ENCODE peak calls at places on chromosomes 13 and 19, in six cellular contexts. One of them, this sample, is unnamed.

GRCh38 chr13:40588101-40588500 is 78.3 kb downstream of the FOXO1 start:
- DNase-seq in activated CD8-positive, alpha-beta T cell treated with anti-CD3 and anti-CD28 coated beads for 36 hours: no peak
- DNase-seq in testis: no peak
- DNase-seq in tibial artery: no peak
- DNase-seq in stimulated activated CD4-positive, alpha-beta T cell treated with anti-CD3 and anti-CD28 coated beads, Interleukin-1b, Interleukin-23, amount 100 ng/mL, for 24 hours: no peak
- DNase-seq in GM04503: no peak
- DNase-seq in this sample: no peak

GRCh38 chr13:84446972-84447700 is 564.9 kb upstream of the SLITRK1 start:
- DNase-seq in tibial artery: no peak
- DNase-seq in GM04503: no peak
- DNase-seq in testis: no peak
- DNase-seq in stimulated activated CD4-positive, alpha-beta T cell treated with anti-CD3 and anti-CD28 coated beads, Interleukin-1b, Interleukin-23, amount 100 ng/mL, for 24 hours: no peak
- DNase-seq in activated CD8-positive, alpha-beta T cell treated with anti-CD3 and anti-CD28 coated beads for 36 hours: no peak
- DNase-seq in this sample: no peak

GRCh38 chr13:106063591-106064308 is 471.7 kb downstream of the EFNB2 start:
- DNase-seq in GM04503: peak
- DNase-seq in tibial artery: no peak
- DNase-seq in stimulated activated CD4-positive, alpha-beta T cell treated with anti-CD3 and anti-CD28 coated beads, Interleukin-1b, Interleukin-23, amount 100 ng/mL, for 24 hours: no peak
- DNase-seq in activated CD8-positive, alpha-beta T cell treated with anti-CD3 and anti-CD28 coated beads for 36 hours: no peak
- DNase-seq in testis: no peak
- DNase-seq in this sample: no peak

GRCh38 chr13:113641426-113641825 is 16.6 kb downstream of the ATP4B start:
- DNase-seq in testis: no peak
- DNase-seq in tibial artery: peak
- DNase-seq in stimulated activated CD4-positive, alpha-beta T cell treated with anti-CD3 and anti-CD28 coated beads, Interleukin-1b, Interleukin-23, amount 100 ng/mL, for 24 hours: no peak
- DNase-seq in activated CD8-positive, alpha-beta T cell treated with anti-CD3 and anti-CD28 coated beads for 36 hours: no peak
- DNase-seq in GM04503: no peak
- DNase-seq in this sample: no peak

GRCh38 chr13:95564948-95565347 is 12.4 kb downstream of the CLDN10 start:
- DNase-seq in testis: no peak
- DNase-seq in stimulated activated CD4-positive, alpha-beta T cell treated with anti-CD3 and anti-CD28 coated beads, Interleukin-1b, Interleukin-23, amount 100 ng/mL, for 24 hours: no peak
- DNase-seq in activated CD8-positive, alpha-beta T cell treated with anti-CD3 and anti-CD28 coated beads for 36 hours: no peak
- DNase-seq in GM04503: peak
- DNase-seq in tibial artery: no peak
- DNase-seq in this sample: no peak

GRCh38 chr19:16098821-16099220 is 12.9 kb upstream of the RAB8A start:
- DNase-seq in tibial artery: no peak
- DNase-seq in GM04503: no peak
- DNase-seq in testis: no peak
- DNase-seq in activated CD8-positive, alpha-beta T cell treated with anti-CD3 and anti-CD28 coated beads for 36 hours: no peak
- DNase-seq in stimulated activated CD4-positive, alpha-beta T cell treated with anti-CD3 and anti-CD28 coated beads, Interleukin-1b, Interleukin-23, amount 100 ng/mL, for 24 hours: no peak
- DNase-seq in this sample: no peak

GRCh38 chr13:33272531-33273124 is 12.9 kb downstream of the STARD13 start:
- DNase-seq in GM04503: no peak
- DNase-seq in testis: no peak
- DNase-seq in stimulated activated CD4-positive, alpha-beta T cell treated with anti-CD3 and anti-CD28 coated beads, Interleukin-1b, Interleukin-23, amount 100 ng/mL, for 24 hours: no peak
- DNase-seq in activated CD8-positive, alpha-beta T cell treated with anti-CD3 and anti-CD28 coated beads for 36 hours: no peak
- DNase-seq in tibial artery: no peak
- DNase-seq in this sample: no peak

GRCh38 chr19:54189020-54189667 is at the start of gene MBOAT7:
- DNase-seq in GM04503: no peak
- DNase-seq in activated CD8-positive, alpha-beta T cell treated with anti-CD3 and anti-CD28 coated beads for 36 hours: no peak
- DNase-seq in testis: no peak
- DNase-seq in tibial artery: no peak
- DNase-seq in stimulated activated CD4-positive, alpha-beta T cell treated with anti-CD3 and anti-CD28 coated beads, Interleukin-1b, Interleukin-23, amount 100 ng/mL, for 24 hours: no peak
- DNase-seq in this sample: no peak

GRCh38 chr13:76677047-76677446 is 209.2 kb downstream of the KCTD12 start:
- DNase-seq in activated CD8-positive, alpha-beta T cell treated with anti-CD3 and anti-CD28 coated beads for 36 hours: no peak
- DNase-seq in testis: peak
- DNase-seq in stimulated activated CD4-positive, alpha-beta T cell treated with anti-CD3 and anti-CD28 coated beads, Interleukin-1b, Interleukin-23, amount 100 ng/mL, for 24 hours: no peak
- DNase-seq in tibial artery: peak
- DNase-seq in GM04503: no peak
- DNase-seq in this sample: no peak

GRCh38 chr19:6890938-6891337 is 3.6 kb downstream of the ADGRE1 start:
- DNase-seq in stimulated activated CD4-positive, alpha-beta T cell treated with anti-CD3 and anti-CD28 coated beads, Interleukin-1b, Interleukin-23, amount 100 ng/mL, for 24 hours: peak
- DNase-seq in testis: no peak
- DNase-seq in GM04503: no peak
- DNase-seq in tibial artery: no peak
- DNase-seq in activated CD8-positive, alpha-beta T cell treated with anti-CD3 and anti-CD28 coated beads for 36 hours: peak
- DNase-seq in this sample: no peak

GRCh38 chr13:77599351-77599750 is 63.8 kb downstream of the SCEL start:
- DNase-seq in stimulated activated CD4-positive, alpha-beta T cell treated with anti-CD3 and anti-CD28 coated beads, Interleukin-1b, Interleukin-23, amount 100 ng/mL, for 24 hours: no peak
- DNase-seq in activated CD8-positive, alpha-beta T cell treated with anti-CD3 and anti-CD28 coated beads for 36 hours: no peak
- DNase-seq in testis: no peak
- DNase-seq in GM04503: no peak
- DNase-seq in tibial artery: no peak
- DNase-seq in this sample: no peak

GRCh38 chr19:13001502-13002388 is 6.5 kb downstream of the NFIX start:
- DNase-seq in testis: peak
- DNase-seq in GM04503: no peak
- DNase-seq in stimulated activated CD4-positive, alpha-beta T cell treated with anti-CD3 and anti-CD28 coated beads, Interleukin-1b, Interleukin-23, amount 100 ng/mL, for 24 hours: no peak
- DNase-seq in activated CD8-positive, alpha-beta T cell treated with anti-CD3 and anti-CD28 coated beads for 36 hours: no peak
- DNase-seq in tibial artery: peak
- DNase-seq in this sample: no peak

GRCh38 chr13:79128158-79128557 is 277.9 kb downstream of the RBM26 start:
- DNase-seq in tibial artery: no peak
- DNase-seq in activated CD8-positive, alpha-beta T cell treated with anti-CD3 and anti-CD28 coated beads for 36 hours: no peak
- DNase-seq in GM04503: no peak
- DNase-seq in testis: no peak
- DNase-seq in stimulated activated CD4-positive, alpha-beta T cell treated with anti-CD3 and anti-CD28 coated beads, Interleukin-1b, Interleukin-23, amount 100 ng/mL, for 24 hours: no peak
- DNase-seq in this sample: no peak

GRCh38 chr19:19191920-19192882 is at the start of the genes BORCS8 and RFXANK:
- DNase-seq in stimulated activated CD4-positive, alpha-beta T cell treated with anti-CD3 and anti-CD28 coated beads, Interleukin-1b, Interleukin-23, amount 100 ng/mL, for 24 hours: peak
- DNase-seq in testis: peak
- DNase-seq in activated CD8-positive, alpha-beta T cell treated with anti-CD3 and anti-CD28 coated beads for 36 hours: peak
- DNase-seq in tibial artery: peak
- DNase-seq in GM04503: peak
- DNase-seq in this sample: peak

GRCh38 chr19:2329528-2329927 is 1.0 kb downstream of the SPPL2B start:
- DNase-seq in tibial artery: no peak
- DNase-seq in activated CD8-positive, alpha-beta T cell treated with anti-CD3 and anti-CD28 coated beads for 36 hours: no peak
- DNase-seq in stimulated activated CD4-positive, alpha-beta T cell treated with anti-CD3 and anti-CD28 coated beads, Interleukin-1b, Interleukin-23, amount 100 ng/mL, for 24 hours: no peak
- DNase-seq in GM04503: no peak
- DNase-seq in testis: no peak
- DNase-seq in this sample: no peak

GRCh38 chr19:48186541-48186991 is 16.1 kb downstream of the ZSWIM9 start:
- DNase-seq in activated CD8-positive, alpha-beta T cell treated with anti-CD3 and anti-CD28 coated beads for 36 hours: no peak
- DNase-seq in tibial artery: peak
- DNase-seq in GM04503: no peak
- DNase-seq in testis: no peak
- DNase-seq in stimulated activated CD4-positive, alpha-beta T cell treated with anti-CD3 and anti-CD28 coated beads, Interleukin-1b, Interleukin-23, amount 100 ng/mL, for 24 hours: no peak
- DNase-seq in this sample: no peak

GRCh38 chr13:60654405-60654804 is 257.4 kb downstream of the TDRD3 start:
- DNase-seq in tibial artery: no peak
- DNase-seq in activated CD8-positive, alpha-beta T cell treated with anti-CD3 and anti-CD28 coated beads for 36 hours: no peak
- DNase-seq in GM04503: no peak
- DNase-seq in stimulated activated CD4-positive, alpha-beta T cell treated with anti-CD3 and anti-CD28 coated beads, Interleukin-1b, Interleukin-23, amount 100 ng/mL, for 24 hours: no peak
- DNase-seq in testis: peak
- DNase-seq in this sample: no peak

GRCh38 chr13:30107536-30108136 is 199.7 kb downstream of the KATNAL1 start:
- DNase-seq in GM04503: no peak
- DNase-seq in activated CD8-positive, alpha-beta T cell treated with anti-CD3 and anti-CD28 coated beads for 36 hours: no peak
- DNase-seq in stimulated activated CD4-positive, alpha-beta T cell treated with anti-CD3 and anti-CD28 coated beads, Interleukin-1b, Interleukin-23, amount 100 ng/mL, for 24 hours: no peak
- DNase-seq in testis: no peak
- DNase-seq in tibial artery: no peak
- DNase-seq in this sample: no peak

GRCh38 chr13:68375004-68375403 is 1144.9 kb upstream of the PCDH9 start:
- DNase-seq in GM04503: no peak
- DNase-seq in tibial artery: no peak
- DNase-seq in activated CD8-positive, alpha-beta T cell treated with anti-CD3 and anti-CD28 coated beads for 36 hours: no peak
- DNase-seq in testis: no peak
- DNase-seq in stimulated activated CD4-positive, alpha-beta T cell treated with anti-CD3 and anti-CD28 coated beads, Interleukin-1b, Interleukin-23, amount 100 ng/mL, for 24 hours: no peak
- DNase-seq in this sample: no peak

GRCh38 chr19:57191141-57192063 is at the start of gene ZNF264:
- DNase-seq in GM04503: peak
- DNase-seq in stimulated activated CD4-positive, alpha-beta T cell treated with anti-CD3 and anti-CD28 coated beads, Interleukin-1b, Interleukin-23, amount 100 ng/mL, for 24 hours: peak
- DNase-seq in tibial artery: peak
- DNase-seq in testis: peak
- DNase-seq in activated CD8-positive, alpha-beta T cell treated with anti-CD3 and anti-CD28 coated beads for 36 hours: peak
- DNase-seq in this sample: peak